ENCODE peak calls at places on chromosomes 13 and 19, in four cellular contexts. Y is CD4-positive, alpha-beta T cell; M is NCI-H748 treated with DMSO at 0.1 percent for 48 hours; C is progenitor cell of endocrine pancreas. N is an unnamed sample.
A peak's percentile ranks its signal among the peaks of the same experiment; 100 is the strongest.

GRCh38 chr13:36814465-36814864 is 4.6 kb upstream of the RFXAP start:
- DNase-seq in Y (no peak), M (no peak), C (no peak), N (peak; percentile 28)

GRCh38 chr13:74056829-74057564 is 77.2 kb downstream of the KLF12 start:
- DNase-seq in Y (no peak), M (no peak), C (no peak), N (no peak)

GRCh38 chr13:26929971-26930730 is 169.6 kb upstream of the GPR12 start:
- DNase-seq in Y (peak; percentile 62), M (peak; percentile 87), C (peak; percentile 74), N (peak; percentile 46)

GRCh38 chr19:17836530-17836929 is 11.3 kb downstream of the JAK3 start:
- DNase-seq in Y (no peak), M (no peak), C (no peak), N (no peak)

GRCh38 chr19:47106819-47107200 is 6.8 kb downstream of the ZC3H4 start:
- DNase-seq in Y (no peak), M (no peak), C (no peak), N (no peak)

GRCh38 chr19:48681127-48681470 is 8.3 kb upstream of the NTN5 start:
- DNase-seq in Y (no peak), M (no peak), C (no peak), N (no peak)

GRCh38 chr19:28027116-28027515 is 1185.8 kb downstream of the UQCRFS1 start:
- DNase-seq in Y (no peak), M (no peak), C (no peak), N (no peak)

GRCh38 chr19:31810536-31811109 is 461.4 kb upstream of the TSHZ3 start:
- DNase-seq in Y (no peak), M (no peak), C (no peak), N (no peak)

GRCh38 chr13:65943711-65944110 is 1286.4 kb downstream of the PCDH9 start:
- DNase-seq in Y (no peak), M (no peak), C (no peak), N (no peak)

N was measured in Kasumi-1.